ENCODE peak calls at places on chromosomes 1 and 21, in eight cellular contexts. D, Y, B, C, U, M, A and Q are unnamed samples.

GRCh38 chr1:101004061-101004460 is 21.5 kb downstream of the DPH5 start:
- DNase-seq in D (no peak), Y (no peak), B (peak), C (no peak), U (no peak), M (peak), A (no peak), Q (no peak)

GRCh38 chr1:77533660-77534295 is 148.7 kb downstream of the ZZZ3 start:
- DNase-seq in D (peak), Y (peak), B (peak), C (no peak), U (peak), M (peak), A (no peak), Q (no peak)

GRCh38 chr21:41616063-41616591 is 108.2 kb upstream of the TMPRSS2 start:
- DNase-seq in D (no peak), Y (no peak), B (peak), C (no peak), U (no peak), M (peak), A (peak), Q (no peak)

GRCh38 chr1:198880397-198880796 is 241.6 kb downstream of the PTPRC start:
- DNase-seq in D (no peak), Y (no peak), B (peak), C (no peak), U (no peak), M (peak), A (no peak), Q (no peak)

GRCh38 chr1:56064705-56065104 is 514.7 kb downstream of the PLPP3 start:
- DNase-seq in D (no peak), Y (no peak), B (peak), C (no peak), U (no peak), M (peak), A (no peak), Q (no peak)

GRCh38 chr1:31792116-31792515 is 23.7 kb downstream of the SPOCD1 start:
- DNase-seq in D (peak), Y (peak), B (no peak), C (no peak), U (no peak), M (no peak), A (no peak), Q (no peak)

GRCh38 chr1:119633575-119634325 is 14.3 kb downstream of the ZNF697 start:
- DNase-seq in D (no peak), Y (no peak), B (peak), C (no peak), U (no peak), M (no peak), A (no peak), Q (no peak)

GRCh38 chr1:161427733-161428516 is 60.2 kb upstream of the CFAP126 start:
- DNase-seq in D (no peak), Y (peak), B (peak), C (no peak), U (no peak), M (peak), A (no peak), Q (no peak)

GRCh38 chr1:112092656-112093371 is 103.3 kb upstream of the KCND3 start:
- DNase-seq in D (no peak), Y (peak), B (no peak), C (no peak), U (no peak), M (no peak), A (no peak), Q (no peak)

GRCh38 chr1:169484683-169485426 is 889 bp downstream of the SLC19A2 start:
- DNase-seq in D (no peak), Y (no peak), B (peak), C (peak), U (peak), M (peak), A (no peak), Q (no peak)

GRCh38 chr1:232538224-232538942 is 91.5 kb downstream of the SIPA1L2 start:
- DNase-seq in D (no peak), Y (peak), B (peak), C (no peak), U (no peak), M (peak), A (no peak), Q (no peak)

GRCh38 chr1:26785611-26786436 is 1.9 kb upstream of the PIGV start:
- DNase-seq in D (no peak), Y (no peak), B (peak), C (no peak), U (no peak), M (peak), A (no peak), Q (no peak)

GRCh38 chr21:45255381-45256020 is 32.2 kb downstream of the POFUT2 start:
- DNase-seq in D (peak), Y (peak), B (no peak), C (no peak), U (no peak), M (no peak), A (no peak), Q (no peak)

GRCh38 chr21:42983102-42983501 is 8.7 kb downstream of the PKNOX1 start:
- DNase-seq in D (no peak), Y (no peak), B (peak), C (no peak), U (no peak), M (no peak), A (no peak), Q (no peak)

GRCh38 chr1:25586181-25586588 is 30.4 kb upstream of the MAN1C1 start:
- DNase-seq in D (peak), Y (peak), B (no peak), C (no peak), U (no peak), M (no peak), A (no peak), Q (no peak)

GRCh38 chr1:156480411-156481192 is 20.0 kb downstream of the MEF2D start:
- DNase-seq in D (peak), Y (peak), B (no peak), C (peak), U (peak), M (peak), A (no peak), Q (no peak)

GRCh38 chr1:84688461-84689061 is 1.7 kb downstream of the SSX2IP start:
- DNase-seq in D (no peak), Y (no peak), B (no peak), C (no peak), U (no peak), M (peak), A (no peak), Q (no peak)

GRCh38 chr1:63004868-63005267 is 220.9 kb downstream of the ATG4C start:
- DNase-seq in D (no peak), Y (peak), B (peak), C (no peak), U (no peak), M (peak), A (no peak), Q (no peak)
- TF ChIP-seq CTCF in D (no peak), Y (peak), B (peak), C (peak), U (no peak), M (no peak), A (no peak), Q (peak)

GRCh38 chr1:193569696-193570269 is 383.4 kb upstream of the B3GALT2 start:
- DNase-seq in D (no peak), Y (no peak), B (peak), C (no peak), U (no peak), M (peak), A (peak), Q (no peak)
- TF ChIP-seq CTCF in D (no peak), Y (no peak), B (no peak), C (no peak), U (no peak), M (no peak), A (no peak), Q (no peak)

GRCh38 chr1:222769181-222769580 is 32.2 kb downstream of the FAM177B start:
- DNase-seq in D (no peak), Y (no peak), B (no peak), C (no peak), U (no peak), M (no peak), A (no peak), Q (no peak)
- TF ChIP-seq CTCF in D (no peak), Y (peak), B (no peak), C (no peak), U (no peak), M (no peak), A (no peak), Q (peak)

GRCh38 chr1:47229884-47230691 is 1.9 kb downstream of the TAL1 start:
- DNase-seq in D (no peak), Y (no peak), B (peak), C (no peak), U (no peak), M (no peak), A (no peak), Q (no peak)
- TF ChIP-seq CTCF in D (no peak), Y (no peak), B (no peak), C (no peak), U (no peak), M (no peak), A (no peak), Q (no peak)

GRCh38 chr1:57124768-57125446 is 159.1 kb upstream of the C8B start:
- DNase-seq in D (no peak), Y (no peak), B (no peak), C (no peak), U (no peak), M (peak), A (no peak), Q (no peak)
- TF ChIP-seq CTCF in D (no peak), Y (peak), B (no peak), C (peak), U (no peak), M (peak), A (no peak), Q (no peak)